ENCODE peak calls at places on chromosomes 7 and 10, in four cellular contexts. U is body of pancreas, V is breast epithelium, C is astrocyte of the spinal cord. Z is an unnamed sample.
A peak's percentile ranks its signal among the peaks of the same experiment; 100 is the strongest.

GRCh38 chr7:32427769-32428291 is 62.4 kb downstream of the LSM5 start:
- DNase-seq in U (peak; percentile 70), C (peak; percentile 85), V (peak; percentile 23), Z (peak; percentile 95)

GRCh38 chr7:81284576-81284975 is 365.7 kb upstream of the SEMA3C start:
- DNase-seq in C (peak; percentile 84), U (no peak), V (no peak), Z (peak; percentile 60)

GRCh38 chr7:16936626-16937422 is 55.0 kb upstream of the AGR3 start:
- DNase-seq in C (no peak), U (no peak), V (no peak), Z (no peak)

GRCh38 chr7:50397971-50398324 is 52.2 kb downstream of the FIGNL1 start:
- DNase-seq in C (no peak), U (no peak), V (no peak), Z (no peak)

GRCh38 chr7:125059861-125060456 is 130.3 kb upstream of the POT1 start:
- DNase-seq in C (peak; percentile 56), U (no peak), V (no peak), Z (no peak)

GRCh38 chr7:78437118-78437517 is 638.5 kb downstream of the PHTF2 start:
- DNase-seq in V (no peak), C (peak; percentile 36), U (no peak), Z (no peak)

GRCh38 chr10:58806970-58807630 is 294.4 kb downstream of the BICC1 start:
- DNase-seq in C (no peak), U (no peak), V (no peak), Z (no peak)

GRCh38 chr7:34133983-34134782 is 228.8 kb downstream of the BMPER start:
- DNase-seq in C (peak; percentile 82), U (peak; percentile 60), V (no peak), Z (peak; percentile 76)

GRCh38 chr10:110865804-110866482 is 5.8 kb upstream of the PDCD4 start:
- DNase-seq in C (no peak), V (no peak), U (no peak), Z (no peak)
- H3K4me3 ChIP-seq in C (no peak overlapping the region), V (no peak overlapping the region), U (no peak overlapping the region), Z (no peak overlapping the region)

GRCh38 chr7:128840326-128841170 is 10.3 kb downstream of the FLNC start:
- DNase-seq in V (no peak), U (no peak), C (no peak), Z (no peak)
- TF ChIP-seq CTCF in V (no peak), U (no peak), C (no peak), Z (no peak)

GRCh38 chr10:117543245-117543998 is 876 bp downstream of the EMX2 start:
- DNase-seq in C (no peak), V (no peak), U (no peak), Z (no peak)

GRCh38 chr10:117541405-117541908 is 1.1 kb upstream of the EMX2 start:
- DNase-seq in U (no peak), C (no peak), V (no peak), Z (peak; percentile 51)

GRCh38 chr10:117543999-117544728 is 1.6 kb downstream of the EMX2 start:
- DNase-seq in C (no peak), U (no peak), V (no peak), Z (no peak)

GRCh38 chr10:117541909-117542705 is 439 bp upstream of the EMX2 start:
- DNase-seq in V (no peak), U (no peak), C (peak; percentile 23), Z (peak; percentile 75)

GRCh38 chr10:117542706-117543244 is at the start of gene EMX2:
- DNase-seq in U (no peak), V (no peak), C (no peak), Z (no peak)
- H3K4me3 ChIP-seq in U (peak within 1 kb of the TSS; percentile 12), V (peak within 1 kb of the TSS; percentile 72), C (no peak within 1 kb of the TSS), Z (peak within 1 kb of the TSS; percentile 9)

GRCh38 chr7:17947606-17948005 is 7.3 kb upstream of the SNX13 start:
- DNase-seq in U (no peak), C (no peak), V (no peak), Z (no peak)

GRCh38 chr7:17946591-17946990 is 6.3 kb upstream of the SNX13 start:
- DNase-seq in V (no peak), C (no peak), U (no peak), Z (no peak)

GRCh38 chr7:17943006-17943405 is 2.7 kb upstream of the SNX13 start:
- DNase-seq in V (no peak), U (no peak), C (no peak), Z (no peak)

GRCh38 chr7:17942231-17942630 is 1.9 kb upstream of the SNX13 start:
- DNase-seq in V (no peak), C (no peak), U (no peak), Z (no peak)

GRCh38 chr7:17944720-17945119 is 4.4 kb upstream of the SNX13 start:
- DNase-seq in U (no peak), C (no peak), V (no peak), Z (no peak)
- TF ChIP-seq CTCF in U (no peak), C (no peak), V (no peak), Z (no peak)

GRCh38 chr10:34959786-34960185 is 130.4 kb downstream of the CUL2 start:
- DNase-seq in C (no peak), U (no peak), V (no peak), Z (no peak)

GRCh38 chr10:34955391-34955790 is 134.8 kb downstream of the CUL2 start:
- DNase-seq in U (no peak), V (peak; percentile 66), C (no peak), Z (no peak)

GRCh38 chr10:34956756-34957155 is 133.4 kb downstream of the CUL2 start:
- DNase-seq in C (no peak), U (no peak), V (no peak), Z (no peak)

GRCh38 chr10:34959321-34959720 is 130.8 kb downstream of the CUL2 start:
- DNase-seq in V (no peak), U (no peak), C (no peak), Z (no peak)

GRCh38 chr10:34957531-34957930 is 132.6 kb downstream of the CUL2 start:
- DNase-seq in U (no peak), V (no peak), C (no peak), Z (no peak)
- H3K4me3 ChIP-seq in U (no peak overlapping the region), V (no peak overlapping the region), C (no peak overlapping the region), Z (no peak overlapping the region)

GRCh38 chr10:93063977-93064660 is 3.5 kb downstream of the CYP26C1 start:
- DNase-seq in V (no peak), U (no peak), C (no peak), Z (no peak)

GRCh38 chr10:93063217-93063976 is 2.8 kb downstream of the CYP26C1 start:
- DNase-seq in C (no peak), U (no peak), V (no peak), Z (no peak)

GRCh38 chr10:93060887-93061593 is 442 bp downstream of the CYP26C1 start:
- DNase-seq in C (no peak), U (no peak), V (no peak), Z (no peak)

GRCh38 chr10:93061594-93062498 is 1.2 kb downstream of the CYP26C1 start:
- DNase-seq in C (no peak), V (no peak), U (no peak), Z (no peak)

GRCh38 chr10:93062499-93063216 is 2.1 kb downstream of the CYP26C1 start:
- DNase-seq in V (no peak), U (no peak), C (no peak), Z (peak; percentile 61)
- TF ChIP-seq CTCF in V (peak; percentile 25), U (no peak), C (peak; percentile 37), Z (peak; percentile 63)

GRCh38 chr10:119211176-119211575 is 3.8 kb downstream of the GRK5 start:
- DNase-seq in V (no peak), U (no peak), C (peak; percentile 73), Z (peak; percentile 77)
- H3K4me3 ChIP-seq in V (no peak overlapping the region), U (no peak overlapping the region), C (no peak overlapping the region), Z (no peak overlapping the region)